ENCODE peak calls at places on chromosome 7, in six cellular contexts. D is NT2/D1; Z is WTC11; S is GM13977; N is cortex of kidney; Q is CD8-positive, alpha-beta memory T cell. G is an unnamed sample.

GRCh38 chr7:117127585-117128168 is 174.4 kb downstream of the ST7 start:
- DNase-seq in N (no peak), Q (peak), D (no peak), Z (peak), S (no peak), G (peak)

GRCh38 chr7:18496336-18496700 is 769 bp downstream of the HDAC9 start:
- DNase-seq in Q (no peak), N (no peak), S (no peak), D (no peak), Z (no peak), G (no peak)

GRCh38 chr7:95139922-95140321 is 184.4 kb downstream of the PON1 start:
- DNase-seq in Q (no peak), D (no peak), Z (no peak), N (no peak), S (no peak), G (no peak)

GRCh38 chr7:79608005-79608404 is 154.5 kb upstream of the MAGI2 start:
- DNase-seq in D (no peak), Z (no peak), S (no peak), Q (no peak), N (no peak), G (no peak)

GRCh38 chr7:29848941-29849340 is 42.6 kb downstream of the WIPF3 start:
- DNase-seq in N (no peak), Z (no peak), Q (no peak), D (no peak), S (no peak), G (no peak)

GRCh38 chr7:117588352-117588794 is 108.5 kb downstream of the CFTR start:
- DNase-seq in Z (no peak), N (no peak), S (peak), D (no peak), Q (no peak), G (no peak)

GRCh38 chr7:99459087-99459486 is 6.9 kb downstream of the ATP5MF start:
- DNase-seq in S (no peak), Q (no peak), D (no peak), N (no peak), Z (peak), G (no peak)

GRCh38 chr7:48298779-48299178 is 127.5 kb downstream of the ABCA13 start:
- DNase-seq in Z (no peak), S (peak), D (no peak), N (no peak), Q (no peak), G (no peak)

GRCh38 chr7:108613147-108613948 is 43.7 kb downstream of the DNAJB9 start:
- DNase-seq in Z (no peak), D (peak), S (peak), Q (peak), N (no peak), G (no peak)

GRCh38 chr7:106418526-106418925 is 133.7 kb upstream of the NAMPT start:
- DNase-seq in Q (no peak), S (no peak), N (no peak), D (no peak), Z (no peak), G (no peak)

GRCh38 chr7:115558186-115558585 is 472.4 kb downstream of the TFEC start:
- DNase-seq in N (no peak), Z (no peak), D (no peak), Q (no peak), S (no peak), G (no peak)

GRCh38 chr7:231858-232246 is 39.5 kb downstream of the FAM20C start:
- DNase-seq in S (no peak), Z (no peak), Q (no peak), D (no peak), N (no peak), G (no peak)

GRCh38 chr7:27175005-27175625 is 995 bp upstream of the HOXA10 start:
- DNase-seq in Z (no peak), S (no peak), N (no peak), D (no peak), Q (no peak), G (peak)

GRCh38 chr7:39051707-39052106 is 74.0 kb downstream of the POU6F2 start:
- DNase-seq in N (no peak), S (no peak), Q (no peak), Z (no peak), D (no peak), G (no peak)

GRCh38 chr7:19307554-19307953 is 162.3 kb upstream of the FERD3L start:
- DNase-seq in S (no peak), Z (no peak), Q (no peak), D (no peak), N (no peak), G (no peak)

GRCh38 chr7:154484406-154484805 is 432.2 kb downstream of the DPP6 start:
- DNase-seq in N (no peak), S (no peak), D (no peak), Z (no peak), Q (no peak), G (no peak)

GRCh38 chr7:37495574-37496184 is 47.0 kb upstream of the ELMO1 start:
- DNase-seq in N (no peak), S (peak), Z (no peak), D (no peak), Q (peak), G (no peak)

GRCh38 chr7:985915-986741 is 3.1 kb downstream of the CYP2W1 start:
- DNase-seq in Q (no peak), N (no peak), Z (no peak), S (no peak), D (no peak), G (no peak)

G was measured in ascending aorta.